ENCODE peak calls at places on chromosome 18, in five cellular contexts. F is mucosa of gallbladder, E is T-cell, V is NCI-H2029, O is EH. R is an unnamed sample.

GRCh38 chr18:48657446-48658120 is 118.8 kb downstream of the CTIF start:
- DNase-seq in F (no peak), E (no peak), V (no peak), O (peak), R (no peak)

GRCh38 chr18:416928-417327 is 83.6 kb downstream of the COLEC12 start:
- DNase-seq in F (no peak), E (no peak), V (no peak), O (peak), R (no peak)

GRCh38 chr18:13222371-13223281 is 4.1 kb downstream of the LDLRAD4 start:
- DNase-seq in F (peak), E (no peak), V (peak), O (peak), R (no peak)

GRCh38 chr18:76827205-76827885 is 5.0 kb downstream of the ZNF236 start:
- DNase-seq in F (no peak), E (no peak), V (no peak), O (peak), R (no peak)

GRCh38 chr18:48399303-48400075 is 9.7 kb downstream of the ZBTB7C start:
- DNase-seq in F (no peak), E (no peak), V (no peak), O (no peak), R (no peak)

GRCh38 chr18:62868645-62869044 is 153.3 kb downstream of the PHLPP1 start:
- DNase-seq in F (no peak), E (no peak), V (no peak), O (no peak), R (no peak)

GRCh38 chr18:11983592-11983991 is 2.3 kb downstream of the IMPA2 start:
- DNase-seq in F (no peak), E (no peak), V (no peak), O (peak), R (peak)

GRCh38 chr18:596288-596881 is 403 bp upstream of the CLUL1 start:
- DNase-seq in F (peak), E (no peak), V (peak), O (peak), R (peak)

GRCh38 chr18:26268454-26268853 is 42.2 kb downstream of the TAF4B start:
- DNase-seq in F (no peak), E (no peak), V (no peak), O (no peak), R (peak)

GRCh38 chr18:42719221-42719620 is 396.3 kb downstream of the RIT2 start:
- DNase-seq in F (no peak), E (no peak), V (peak), O (no peak), R (no peak)

GRCh38 chr18:77207540-77207939 is 42.1 kb upstream of the GALR1 start:
- DNase-seq in F (peak), E (peak), V (no peak), O (peak), R (peak)

GRCh38 chr18:60096428-60096827 is 196.6 kb downstream of the PMAIP1 start:
- DNase-seq in F (no peak), E (no peak), V (no peak), O (peak), R (no peak)

GRCh38 chr18:10049721-10050120 is 135.9 kb downstream of the VAPA start:
- DNase-seq in F (peak), E (no peak), V (no peak), O (peak), R (no peak)